ENCODE peak calls at places on chromosomes 13 and 19, in ten cellular contexts. One of them, this sample, is unnamed.

GRCh38 chr19:11504502-11505031 is 1.1 kb downstream of the ZNF653 start:
- DNase-seq in GM12865: no peak
- DNase-seq in GM23248: no peak
- DNase-seq in heart right ventricle: no peak
- DNase-seq in fibroblast of pulmonary artery: no peak
- DNase-seq in cardiac muscle cell: no peak
- DNase-seq in testis: no peak
- DNase-seq in PC-3: peak
- DNase-seq in A673: no peak
- DNase-seq in body of pancreas: no peak
- DNase-seq in this sample: no peak

GRCh38 chr13:79997244-79997643 is 343.7 kb downstream of the SPRY2 start:
- DNase-seq in heart right ventricle: no peak
- DNase-seq in GM12865: no peak
- DNase-seq in body of pancreas: no peak
- DNase-seq in cardiac muscle cell: no peak
- DNase-seq in GM23248: no peak
- DNase-seq in testis: no peak
- DNase-seq in fibroblast of pulmonary artery: no peak
- DNase-seq in A673: no peak
- DNase-seq in PC-3: no peak
- DNase-seq in this sample: no peak

GRCh38 chr19:43784251-43784980 is 3.6 kb upstream of the KCNN4 start:
- DNase-seq in testis: no peak
- DNase-seq in GM12865: peak
- DNase-seq in body of pancreas: peak
- DNase-seq in GM23248: peak
- DNase-seq in cardiac muscle cell: peak
- DNase-seq in fibroblast of pulmonary artery: peak
- DNase-seq in heart right ventricle: no peak
- DNase-seq in A673: no peak
- DNase-seq in PC-3: peak
- DNase-seq in this sample: peak

GRCh38 chr19:3880471-3881271 is at the start of gene ATCAY:
- DNase-seq in testis: no peak
- DNase-seq in fibroblast of pulmonary artery: no peak
- DNase-seq in A673: peak
- DNase-seq in body of pancreas: no peak
- DNase-seq in heart right ventricle: no peak
- DNase-seq in cardiac muscle cell: peak
- DNase-seq in GM12865: no peak
- DNase-seq in PC-3: no peak
- DNase-seq in GM23248: no peak
- DNase-seq in this sample: no peak

GRCh38 chr19:13006431-13007281 is 11.4 kb downstream of the NFIX start:
- DNase-seq in fibroblast of pulmonary artery: no peak
- DNase-seq in body of pancreas: no peak
- DNase-seq in cardiac muscle cell: no peak
- DNase-seq in GM23248: peak
- DNase-seq in PC-3: no peak
- DNase-seq in GM12865: no peak
- DNase-seq in heart right ventricle: no peak
- DNase-seq in testis: no peak
- DNase-seq in A673: no peak
- DNase-seq in this sample: no peak

GRCh38 chr19:34383599-34383998 is 18.6 kb downstream of the GPI start:
- DNase-seq in A673: no peak
- DNase-seq in GM23248: no peak
- DNase-seq in cardiac muscle cell: no peak
- DNase-seq in body of pancreas: no peak
- DNase-seq in GM12865: no peak
- DNase-seq in heart right ventricle: no peak
- DNase-seq in testis: no peak
- DNase-seq in fibroblast of pulmonary artery: no peak
- DNase-seq in PC-3: no peak
- DNase-seq in this sample: no peak

GRCh38 chr19:18469245-18470107 is 31.5 kb upstream of the ISYNA1 start:
- DNase-seq in testis: peak
- DNase-seq in GM23248: peak
- DNase-seq in fibroblast of pulmonary artery: peak
- DNase-seq in GM12865: peak
- DNase-seq in A673: peak
- DNase-seq in body of pancreas: peak
- DNase-seq in PC-3: peak
- DNase-seq in heart right ventricle: peak
- DNase-seq in cardiac muscle cell: peak
- DNase-seq in this sample: no peak

GRCh38 chr19:16830679-16831078 is 1.5 kb downstream of the SIN3B start:
- DNase-seq in GM12865: no peak
- DNase-seq in fibroblast of pulmonary artery: peak
- DNase-seq in testis: no peak
- DNase-seq in GM23248: peak
- DNase-seq in PC-3: no peak
- DNase-seq in heart right ventricle: no peak
- DNase-seq in A673: no peak
- DNase-seq in cardiac muscle cell: peak
- DNase-seq in body of pancreas: no peak
- DNase-seq in this sample: no peak

GRCh38 chr19:16025108-16026101 is 50.9 kb upstream of the TPM4 start:
- DNase-seq in heart right ventricle: no peak
- DNase-seq in A673: no peak
- DNase-seq in testis: peak
- DNase-seq in GM23248: peak
- DNase-seq in cardiac muscle cell: peak
- DNase-seq in GM12865: peak
- DNase-seq in fibroblast of pulmonary artery: peak
- DNase-seq in body of pancreas: peak
- DNase-seq in PC-3: peak
- DNase-seq in this sample: peak

GRCh38 chr13:51221674-51222509 is at the start of gene FAM124A:
- DNase-seq in GM23248: peak
- DNase-seq in body of pancreas: peak
- DNase-seq in A673: peak
- DNase-seq in fibroblast of pulmonary artery: no peak
- DNase-seq in cardiac muscle cell: peak
- DNase-seq in PC-3: peak
- DNase-seq in heart right ventricle: peak
- DNase-seq in GM12865: peak
- DNase-seq in testis: no peak
- DNase-seq in this sample: no peak

GRCh38 chr13:22220186-22221160 is 549.6 kb downstream of the FGF9 start:
- DNase-seq in PC-3: no peak
- DNase-seq in GM12865: no peak
- DNase-seq in A673: no peak
- DNase-seq in GM23248: peak
- DNase-seq in testis: no peak
- DNase-seq in cardiac muscle cell: no peak
- DNase-seq in body of pancreas: no peak
- DNase-seq in heart right ventricle: no peak
- DNase-seq in fibroblast of pulmonary artery: no peak
- DNase-seq in this sample: no peak

GRCh38 chr19:6161271-6161850 is 25.9 kb downstream of the ACSBG2 start:
- DNase-seq in body of pancreas: no peak
- DNase-seq in cardiac muscle cell: peak
- DNase-seq in GM23248: peak
- DNase-seq in GM12865: peak
- DNase-seq in testis: peak
- DNase-seq in fibroblast of pulmonary artery: no peak
- DNase-seq in PC-3: peak
- DNase-seq in A673: peak
- DNase-seq in heart right ventricle: peak
- DNase-seq in this sample: no peak

GRCh38 chr19:7522072-7522922 is at the start of gene MCOLN1:
- DNase-seq in PC-3: peak
- DNase-seq in GM12865: peak
- DNase-seq in A673: peak
- DNase-seq in GM23248: peak
- DNase-seq in cardiac muscle cell: peak
- DNase-seq in heart right ventricle: peak
- DNase-seq in fibroblast of pulmonary artery: peak
- DNase-seq in testis: peak
- DNase-seq in body of pancreas: peak
- DNase-seq in this sample: peak

GRCh38 chr19:18613589-18614234 is 1.0 kb downstream of the TMEM59L start:
- DNase-seq in body of pancreas: no peak
- DNase-seq in cardiac muscle cell: no peak
- DNase-seq in fibroblast of pulmonary artery: no peak
- DNase-seq in GM23248: no peak
- DNase-seq in GM12865: no peak
- DNase-seq in testis: no peak
- DNase-seq in A673: no peak
- DNase-seq in PC-3: no peak
- DNase-seq in heart right ventricle: no peak
- DNase-seq in this sample: no peak

GRCh38 chr13:113761136-113761535 is 2.1 kb downstream of the TMEM255B start:
- DNase-seq in cardiac muscle cell: no peak
- DNase-seq in fibroblast of pulmonary artery: no peak
- DNase-seq in GM23248: no peak
- DNase-seq in A673: no peak
- DNase-seq in testis: no peak
- DNase-seq in PC-3: no peak
- DNase-seq in GM12865: no peak
- DNase-seq in heart right ventricle: no peak
- DNase-seq in body of pancreas: no peak
- DNase-seq in this sample: no peak
- H3K4me3 ChIP-seq in cardiac muscle cell: no peak
- H3K4me3 ChIP-seq in fibroblast of pulmonary artery: no peak
- H3K4me3 ChIP-seq in GM23248: no peak
- H3K4me3 ChIP-seq in A673: no peak
- H3K4me3 ChIP-seq in testis: no peak
- H3K4me3 ChIP-seq in PC-3: no peak
- H3K4me3 ChIP-seq in GM12865: no peak
- H3K4me3 ChIP-seq in heart right ventricle: no peak
- H3K4me3 ChIP-seq in body of pancreas: no peak
- H3K4me3 ChIP-seq in this sample: no peak

DNA sequence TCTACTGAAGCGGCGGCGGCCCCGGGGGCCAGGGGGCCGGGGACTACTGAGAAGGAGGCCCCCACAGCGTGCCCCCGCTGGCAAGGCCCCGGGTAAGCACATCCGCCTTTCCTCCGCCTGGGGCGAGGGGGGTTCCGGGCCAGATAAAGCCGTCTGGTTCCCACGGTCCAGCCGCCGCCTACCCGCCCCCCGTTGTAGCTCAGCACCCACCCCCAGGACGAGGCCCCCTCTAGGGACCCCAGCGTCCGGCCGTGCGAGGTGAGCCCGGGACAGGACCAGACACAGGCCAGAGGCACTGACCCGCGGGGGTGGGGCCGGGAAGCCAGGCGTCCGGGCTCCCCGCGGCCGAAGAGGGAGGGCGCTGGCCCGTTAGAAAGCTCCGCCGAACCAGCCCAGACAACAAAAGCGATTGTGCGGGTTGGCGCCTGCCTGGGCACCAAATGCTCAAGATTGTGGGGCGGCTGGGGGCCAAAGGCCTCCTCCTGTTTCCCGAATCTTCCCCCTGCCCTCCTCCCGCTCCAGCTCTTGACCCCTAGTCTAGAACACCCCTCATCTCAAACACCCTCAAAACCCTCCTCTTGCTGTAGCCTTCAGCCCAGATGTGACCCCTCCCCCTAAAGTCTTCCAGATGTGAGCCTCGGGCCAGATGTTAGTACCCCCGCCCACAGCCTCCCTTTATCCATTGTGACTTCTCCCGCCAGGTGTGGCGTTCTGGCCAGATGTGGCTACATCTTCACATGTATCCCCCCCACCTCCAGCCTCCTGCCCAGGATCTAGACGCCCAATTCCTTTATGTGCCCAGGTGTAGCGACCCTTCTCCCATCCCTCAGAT is 867 bp upstream of the LTBP4 start:
- DNase-seq in fibroblast of pulmonary artery: no peak
- DNase-seq in PC-3: no peak
- DNase-seq in cardiac muscle cell: no peak
- DNase-seq in A673: peak
- DNase-seq in testis: no peak
- DNase-seq in GM23248: no peak
- DNase-seq in heart right ventricle: peak
- DNase-seq in GM12865: no peak
- DNase-seq in body of pancreas: no peak
- DNase-seq in this sample: no peak
- H3K4me3 ChIP-seq in fibroblast of pulmonary artery: no peak
- H3K4me3 ChIP-seq in PC-3: no peak
- H3K4me3 ChIP-seq in cardiac muscle cell: no peak
- H3K4me3 ChIP-seq in A673: peak
- H3K4me3 ChIP-seq in testis: no peak
- H3K4me3 ChIP-seq in GM23248: no peak
- H3K4me3 ChIP-seq in heart right ventricle: peak
- H3K4me3 ChIP-seq in GM12865: no peak
- H3K4me3 ChIP-seq in body of pancreas: no peak
- H3K4me3 ChIP-seq in this sample: no peak

GRCh38 chr13:97134364-97135095 is 87.6 kb upstream of the MBNL2 start:
- DNase-seq in PC-3: peak
- DNase-seq in heart right ventricle: no peak
- DNase-seq in body of pancreas: no peak
- DNase-seq in GM23248: no peak
- DNase-seq in fibroblast of pulmonary artery: no peak
- DNase-seq in GM12865: no peak
- DNase-seq in A673: no peak
- DNase-seq in cardiac muscle cell: no peak
- DNase-seq in testis: no peak
- DNase-seq in this sample: no peak

GRCh38 chr13:97133955-97134354 is 88.2 kb upstream of the MBNL2 start:
- DNase-seq in fibroblast of pulmonary artery: no peak
- DNase-seq in A673: no peak
- DNase-seq in cardiac muscle cell: no peak
- DNase-seq in body of pancreas: peak
- DNase-seq in GM12865: no peak
- DNase-seq in GM23248: no peak
- DNase-seq in heart right ventricle: no peak
- DNase-seq in PC-3: peak
- DNase-seq in testis: no peak
- DNase-seq in this sample: no peak

GRCh38 chr13:97133554-97133953 is 88.6 kb upstream of the MBNL2 start:
- DNase-seq in A673: no peak
- DNase-seq in testis: no peak
- DNase-seq in GM12865: no peak
- DNase-seq in PC-3: no peak
- DNase-seq in fibroblast of pulmonary artery: no peak
- DNase-seq in heart right ventricle: no peak
- DNase-seq in GM23248: no peak
- DNase-seq in body of pancreas: no peak
- DNase-seq in cardiac muscle cell: no peak
- DNase-seq in this sample: no peak

GRCh38 chr13:97130201-97130600 is 91.9 kb upstream of the MBNL2 start:
- DNase-seq in heart right ventricle: no peak
- DNase-seq in fibroblast of pulmonary artery: no peak
- DNase-seq in cardiac muscle cell: peak
- DNase-seq in GM12865: no peak
- DNase-seq in GM23248: no peak
- DNase-seq in A673: no peak
- DNase-seq in testis: no peak
- DNase-seq in PC-3: no peak
- DNase-seq in body of pancreas: no peak
- DNase-seq in this sample: no peak

GRCh38 chr13:97131447-97131846 is 90.7 kb upstream of the MBNL2 start:
- DNase-seq in fibroblast of pulmonary artery: no peak
- DNase-seq in GM23248: no peak
- DNase-seq in cardiac muscle cell: no peak
- DNase-seq in A673: no peak
- DNase-seq in PC-3: no peak
- DNase-seq in heart right ventricle: no peak
- DNase-seq in testis: no peak
- DNase-seq in GM12865: no peak
- DNase-seq in body of pancreas: no peak
- DNase-seq in this sample: no peak
- H3K4me3 ChIP-seq in fibroblast of pulmonary artery: no peak
- H3K4me3 ChIP-seq in GM23248: no peak
- H3K4me3 ChIP-seq in cardiac muscle cell: no peak
- H3K4me3 ChIP-seq in A673: no peak
- H3K4me3 ChIP-seq in PC-3: no peak
- H3K4me3 ChIP-seq in heart right ventricle: no peak
- H3K4me3 ChIP-seq in testis: no peak
- H3K4me3 ChIP-seq in GM12865: no peak
- H3K4me3 ChIP-seq in body of pancreas: no peak
- H3K4me3 ChIP-seq in this sample: no peak

GRCh38 chr13:113816248-113816924 is 47.5 kb downstream of the GAS6 start:
- DNase-seq in PC-3: peak
- DNase-seq in cardiac muscle cell: no peak
- DNase-seq in A673: no peak
- DNase-seq in heart right ventricle: no peak
- DNase-seq in fibroblast of pulmonary artery: no peak
- DNase-seq in GM12865: no peak
- DNase-seq in body of pancreas: no peak
- DNase-seq in testis: no peak
- DNase-seq in GM23248: peak
- DNase-seq in this sample: no peak
- H3K4me3 ChIP-seq in PC-3: peak
- H3K4me3 ChIP-seq in cardiac muscle cell: no peak
- H3K4me3 ChIP-seq in A673: no peak
- H3K4me3 ChIP-seq in heart right ventricle: no peak
- H3K4me3 ChIP-seq in fibroblast of pulmonary artery: no peak
- H3K4me3 ChIP-seq in GM12865: no peak
- H3K4me3 ChIP-seq in body of pancreas: no peak
- H3K4me3 ChIP-seq in testis: no peak
- H3K4me3 ChIP-seq in GM23248: no peak
- H3K4me3 ChIP-seq in this sample: no peak

This sample was measured in AG04450.